ENCODE peak calls at places on chromosomes 1 and 21, in nine cellular contexts. R, T, F, N, K, G, J, X and C are unnamed samples.

GRCh38 chr1:244224487-244225430 is 173.7 kb downstream of the ZBTB18 start:
- DNase-seq in F (no peak), J (peak), K (no peak), G (no peak), X (peak), R (no peak), T (no peak), N (no peak), C (no peak)

GRCh38 chr1:109993885-109994284 is 9.3 kb downstream of the AHCYL1 start:
- DNase-seq in R (no peak), N (no peak), G (no peak), X (no peak), T (no peak), J (no peak), F (no peak), K (no peak), C (no peak)

GRCh38 chr1:99652881-99653281 is 7.0 kb downstream of the PALMD start:
- DNase-seq in J (no peak), T (no peak), K (no peak), X (no peak), G (no peak), F (no peak), N (no peak), R (no peak), C (no peak)

GRCh38 chr21:42010507-42011493 is 640 bp upstream of the ZBTB21 start:
- DNase-seq in G (no peak), X (no peak), R (peak), J (no peak), N (no peak), F (no peak), K (peak), T (peak), C (no peak)

GRCh38 chr1:221697924-221698425 is 43.9 kb downstream of the DUSP10 start:
- DNase-seq in R (no peak), J (no peak), T (no peak), F (peak), N (no peak), G (no peak), K (no peak), X (no peak), C (no peak)

GRCh38 chr1:231176421-231176820 is 14.6 kb downstream of the TRIM67 start:
- DNase-seq in K (no peak), X (no peak), R (no peak), G (no peak), N (no peak), F (no peak), J (no peak), T (no peak), C (no peak)

GRCh38 chr1:216612291-216612690 is 110.9 kb downstream of the ESRRG start:
- DNase-seq in K (no peak), T (no peak), G (no peak), N (no peak), R (no peak), X (no peak), J (no peak), F (no peak), C (no peak)

GRCh38 chr1:187032982-187033705 is 204.4 kb downstream of the PLA2G4A start:
- DNase-seq in N (no peak), J (no peak), G (no peak), X (no peak), R (no peak), K (no peak), F (no peak), T (no peak), C (no peak)

GRCh38 chr1:100485855-100486258 is 52.1 kb upstream of the GPR88 start:
- DNase-seq in T (no peak), R (no peak), F (no peak), N (no peak), G (no peak), J (no peak), K (no peak), X (no peak), C (no peak)

GRCh38 chr1:189275786-189276185 is 1201.9 kb downstream of the BRINP3 start:
- DNase-seq in T (no peak), K (no peak), G (no peak), R (no peak), X (no peak), N (no peak), J (no peak), F (no peak), C (no peak)

GRCh38 chr1:88800382-88801051 is 90.8 kb downstream of the GTF2B start:
- DNase-seq in X (no peak), J (no peak), F (no peak), R (peak), N (no peak), G (peak), K (no peak), T (no peak), C (no peak)

GRCh38 chr21:46207006-46207919 is 21.3 kb downstream of the LSS start:
- DNase-seq in T (no peak), K (no peak), G (no peak), N (peak), X (no peak), J (no peak), F (no peak), R (no peak), C (no peak)

GRCh38 chr1:104593418-104594187 is 843.9 kb downstream of the AMY1C start:
- DNase-seq in K (no peak), X (no peak), T (no peak), N (no peak), G (no peak), F (no peak), J (no peak), R (no peak), C (no peak)

GRCh38 chr1:12140676-12141532 is 25.9 kb upstream of the TNFRSF1B start:
- DNase-seq in R (no peak), J (no peak), K (no peak), T (no peak), X (no peak), F (no peak), G (no peak), N (no peak), C (no peak)

GRCh38 chr1:203861379-203862184 is at the start of gene SNRPE:
- DNase-seq in G (peak), R (peak), K (peak), F (peak), X (peak), T (peak), J (peak), N (peak), C (peak)

DNA sequence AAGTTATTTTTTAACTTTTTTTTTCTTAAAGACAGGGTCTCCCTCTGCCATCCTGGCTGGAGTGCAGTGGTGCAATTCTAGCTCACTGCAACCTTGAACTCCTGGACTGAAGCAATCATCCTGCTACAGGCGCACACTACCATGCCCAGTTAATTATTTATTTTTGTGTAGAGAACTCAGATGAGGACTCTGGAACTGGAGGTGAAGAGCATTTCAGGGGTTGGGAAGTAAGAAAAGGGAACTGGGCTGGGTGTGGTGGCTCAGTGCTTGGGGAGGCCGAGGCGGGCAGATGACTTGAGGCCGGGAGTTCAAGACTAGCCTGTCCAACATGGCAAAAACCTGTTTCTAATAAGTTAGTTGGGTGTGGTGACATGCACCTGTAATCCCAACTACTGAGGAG is 28.9 kb downstream of the SLC35F3 start:
- DNase-seq in R (no peak), G (no peak), X (no peak), N (no peak), J (no peak), T (no peak), F (no peak), K (no peak), C (no peak)
- TF ChIP-seq CTCF in R (no peak), G (no peak), X (no peak), N (no peak), J (no peak), T (no peak), F (no peak), K (no peak), C (no peak)

GRCh38 chr1:92485374-92486250 is 1.1 kb downstream of the GFI1 start:
- DNase-seq in N (no peak), G (no peak), K (peak), X (no peak), F (no peak), R (peak), J (no peak), T (peak), C (peak)
- TF ChIP-seq CTCF in N (no peak), G (peak), K (peak), X (no peak), F (no peak), R (peak), J (no peak), T (no peak), C (peak)

GRCh38 chr1:150067184-150068182 is at the start of gene VPS45:
- DNase-seq in R (peak), F (peak), X (peak), G (peak), T (peak), J (peak), K (peak), N (peak), C (peak)
- TF ChIP-seq CTCF in R (no peak), F (peak), X (no peak), G (peak), T (no peak), J (peak), K (no peak), N (no peak), C (no peak)

GRCh38 chr1:39165488-39165887 is 39.0 kb upstream of the MACF1 start:
- DNase-seq in G (no peak), F (no peak), T (no peak), X (no peak), R (no peak), J (no peak), N (no peak), K (no peak), C (no peak)
- TF ChIP-seq CTCF in G (no peak), F (no peak), T (no peak), X (no peak), R (no peak), J (no peak), N (no peak), K (no peak), C (no peak)

GRCh38 chr1:161305872-161306519 is 3.8 kb downstream of the MPZ start:
- DNase-seq in T (peak), N (peak), G (no peak), X (peak), K (peak), F (no peak), J (peak), R (no peak), C (peak)
- TF ChIP-seq CTCF in T (no peak), N (no peak), G (peak), X (no peak), K (peak), F (peak), J (no peak), R (no peak), C (no peak)

GRCh38 chr1:175390522-175391247 is 198.1 kb upstream of the KIAA0040 start:
- DNase-seq in K (no peak), G (no peak), R (no peak), T (no peak), X (no peak), N (no peak), J (no peak), F (no peak), C (no peak)
- TF ChIP-seq CTCF in K (no peak), G (no peak), R (no peak), T (no peak), X (no peak), N (no peak), J (no peak), F (no peak), C (no peak)

GRCh38 chr1:154485905-154486304 is 16.1 kb upstream of the TDRD10 start:
- DNase-seq in R (no peak), F (no peak), N (no peak), G (no peak), K (no peak), T (no peak), X (no peak), J (no peak), C (no peak)
- TF ChIP-seq CTCF in R (no peak), F (no peak), N (no peak), G (no peak), K (no peak), T (no peak), X (no peak), J (no peak), C (no peak)

GRCh38 chr1:81254560-81254959 is 546.2 kb upstream of the ADGRL2 start:
- DNase-seq in G (no peak), T (peak), K (peak), J (no peak), R (no peak), N (no peak), X (no peak), F (no peak), C (no peak)
- TF ChIP-seq CTCF in G (peak), T (peak), K (peak), J (no peak), R (no peak), N (no peak), X (no peak), F (no peak), C (peak)

GRCh38 chr1:2415337-2415736 is 3.0 kb upstream of the PEX10 start:
- DNase-seq in T (no peak), K (no peak), N (no peak), J (no peak), F (no peak), R (no peak), G (no peak), X (no peak), C (no peak)

GRCh38 chr1:2414297-2414958 is 2.1 kb upstream of the PEX10 start:
- DNase-seq in R (peak), N (peak), X (peak), T (peak), F (no peak), G (peak), J (peak), K (peak), C (peak)

GRCh38 chr1:2416403-2416802 is 4.0 kb upstream of the PEX10 start:
- DNase-seq in G (no peak), N (no peak), R (peak), K (no peak), J (no peak), X (no peak), T (no peak), F (no peak), C (no peak)

GRCh38 chr1:2417083-2417832 is 4.9 kb upstream of the PEX10 start:
- DNase-seq in N (no peak), T (no peak), F (no peak), G (no peak), J (no peak), K (no peak), X (no peak), R (no peak), C (no peak)

GRCh38 chr1:2415801-2416208 is 3.4 kb upstream of the PEX10 start:
- DNase-seq in X (no peak), G (no peak), T (no peak), J (no peak), R (peak), F (no peak), N (no peak), K (no peak), C (no peak)
- TF ChIP-seq CTCF in X (no peak), G (no peak), T (no peak), J (no peak), R (peak), F (no peak), N (no peak), K (no peak), C (no peak)